ENCODE peak calls at places on chromosomes 7 and 10, in ten cellular contexts. Q, K, O, R, P, F, U, N, G and I are unnamed samples.
A peak's percentile ranks its signal among the peaks of the same experiment; 100 is the strongest.

GRCh38 chr7:41206267-41206666 is 496.6 kb downstream of the INHBA start:
- DNase-seq in U (no peak), F (no peak), Q (no peak), R (no peak), K (no peak), N (no peak), P (no peak), G (no peak), O (no peak), I (no peak)

GRCh38 chr7:102186306-102186705 is 100.4 kb upstream of the SH2B2 start:
- DNase-seq in Q (no peak), R (no peak), G (no peak), N (no peak), F (no peak), O (no peak), P (no peak), K (no peak), U (no peak), I (peak; percentile 4)

GRCh38 chr10:131700506-131700905 is 200.3 kb upstream of the PPP2R2D start:
- DNase-seq in Q (no peak), P (peak; percentile 20), N (no peak), F (no peak), K (no peak), O (no peak), R (no peak), G (no peak), U (no peak), I (no peak)

GRCh38 chr7:32879460-32879859 is 12.1 kb downstream of the KBTBD2 start:
- DNase-seq in P (no peak), K (no peak), R (peak; percentile 39), Q (no peak), N (no peak), U (no peak), O (no peak), F (no peak), G (no peak), I (no peak)

GRCh38 chr10:89549510-89549909 is 14.1 kb upstream of the SLC16A12 start:
- DNase-seq in U (no peak), G (no peak), Q (no peak), F (no peak), K (no peak), N (no peak), R (no peak), O (no peak), P (no peak), I (no peak)

GRCh38 chr10:17006631-17007161 is 122.9 kb downstream of the CUBN start:
- DNase-seq in K (no peak), R (peak; percentile 98), P (no peak), U (no peak), N (no peak), G (no peak), O (no peak), F (peak; percentile 34), Q (no peak), I (peak; percentile 86)

GRCh38 chr7:127782075-127782474 is 130.1 kb downstream of the SND1 start:
- DNase-seq in N (no peak), Q (no peak), G (no peak), K (no peak), O (no peak), F (no peak), R (no peak), P (no peak), U (no peak), I (no peak)

GRCh38 chr10:60282771-60283353 is 106.8 kb downstream of the ANK3 start:
- DNase-seq in N (peak; percentile 8), P (no peak), U (no peak), Q (no peak), F (peak; percentile 75), R (peak; percentile 54), O (peak; percentile 65), K (no peak), G (no peak), I (peak; percentile 46)

GRCh38 chr7:44057181-44057848 is 8.1 kb downstream of the PGAM2 start:
- DNase-seq in P (no peak), R (no peak), Q (no peak), O (no peak), K (no peak), U (no peak), F (no peak), G (no peak), N (no peak), I (no peak)

GRCh38 chr7:131502810-131503545 is 53.5 kb downstream of the PODXL start:
- DNase-seq in O (peak; percentile 45), N (no peak), P (no peak), G (no peak), Q (no peak), K (no peak), F (peak; percentile 40), R (peak; percentile 61), U (no peak), I (peak; percentile 93)

GRCh38 chr7:43586251-43586900 is 3.5 kb downstream of the STK17A start:
- DNase-seq in U (no peak), N (peak; percentile 24), R (peak; percentile 69), K (no peak), G (no peak), Q (no peak), O (no peak), F (peak; percentile 41), P (no peak), I (no peak)

GRCh38 chr7:80443336-80443735 is 68.5 kb downstream of the GNAT3 start:
- DNase-seq in F (no peak), R (no peak), G (no peak), Q (no peak), P (no peak), K (no peak), U (no peak), O (no peak), N (no peak), I (no peak)

GRCh38 chr10:72087392-72087968 is 871 bp downstream of the SPOCK2 start:
- DNase-seq in K (peak; percentile 55), Q (peak; percentile 28), R (no peak), G (peak; percentile 42), U (no peak), N (peak; percentile 34), F (no peak), P (no peak), O (no peak), I (no peak)

GRCh38 chr10:101580486-101581399 is 7.3 kb downstream of the POLL start:
- DNase-seq in G (no peak), P (no peak), R (no peak), K (no peak), F (no peak), O (no peak), Q (no peak), U (no peak), N (no peak), I (no peak)

GRCh38 chr10:21705142-21705827 is 171.3 kb downstream of the MLLT10 start:
- DNase-seq in R (no peak), Q (no peak), F (no peak), N (no peak), P (no peak), K (no peak), U (no peak), O (no peak), G (no peak), I (no peak)

GRCh38 chr7:96306385-96307125 is 15.3 kb downstream of the SLC25A13 start:
- DNase-seq in K (no peak), Q (no peak), O (no peak), F (no peak), G (no peak), P (no peak), N (no peak), U (no peak), R (no peak), I (no peak)

GRCh38 chr10:109963439-109963838 is 40.1 kb upstream of the XPNPEP1 start:
- DNase-seq in U (no peak), Q (no peak), R (no peak), G (no peak), P (no peak), N (no peak), K (no peak), F (no peak), O (no peak), I (peak; percentile 12)

GRCh38 chr7:23012797-23013714 is 874 bp downstream of the HYCC1 start:
- DNase-seq in N (peak; percentile 69), P (peak; percentile 65), K (no peak), Q (peak; percentile 20), U (peak; percentile 15), R (peak; percentile 43), G (peak; percentile 3), F (peak; percentile 33), O (peak; percentile 58), I (peak; percentile 41)

GRCh38 chr7:21103426-21104123 is 316.9 kb upstream of the SP8 start:
- DNase-seq in K (no peak), Q (no peak), P (no peak), R (no peak), U (no peak), O (no peak), G (no peak), N (no peak), F (no peak), I (no peak)

GRCh38 chr7:16926283-16926682 is 44.5 kb upstream of the AGR3 start:
- DNase-seq in G (no peak), P (no peak), Q (no peak), N (peak; percentile 2), U (no peak), O (peak; percentile 60), F (peak; percentile 29), K (no peak), R (peak; percentile 57), I (peak; percentile 85)

GRCh38 chr10:57692255-57692980 is 575.3 kb downstream of the IPMK start:
- DNase-seq in K (no peak), U (no peak), G (no peak), O (no peak), R (peak; percentile 91), Q (no peak), P (no peak), F (peak; percentile 74), N (no peak), I (peak; percentile 61)

GRCh38 chr10:34181545-34182300 is 633.4 kb downstream of the PARD3 start:
- DNase-seq in O (no peak), G (no peak), Q (no peak), N (no peak), U (no peak), R (peak; percentile 68), F (no peak), K (no peak), P (no peak), I (peak; percentile 81)

GRCh38 chr10:48456361-48456804 is 148.5 kb downstream of the ARHGAP22 start:
- DNase-seq in G (no peak), O (peak; percentile 87), Q (no peak), R (peak; percentile 13), P (no peak), K (no peak), N (no peak), F (no peak), U (no peak), I (no peak)

GRCh38 chr7:7911756-7912155 is 56.8 kb upstream of the GLCCI1 start:
- DNase-seq in F (no peak), O (no peak), Q (no peak), U (no peak), R (no peak), K (no peak), G (no peak), P (no peak), N (no peak), I (peak; percentile 32)

GRCh38 chr10:118664321-118664720 is 68.9 kb upstream of the PRLHR start:
- DNase-seq in R (no peak), U (no peak), F (no peak), O (no peak), K (no peak), G (no peak), Q (no peak), N (no peak), P (no peak), I (no peak)

GRCh38 chr10:86657396-86658011 is 3.2 kb downstream of the OPN4 start:
- DNase-seq in F (no peak), U (no peak), Q (no peak), G (no peak), O (peak; percentile 24), K (no peak), N (no peak), P (no peak), R (no peak), I (no peak)

GRCh38 chr10:119371704-119372663 is 164.6 kb downstream of the GRK5 start:
- DNase-seq in P (no peak), Q (no peak), O (peak; percentile 32), N (no peak), U (no peak), K (no peak), F (no peak), R (no peak), G (no peak), I (no peak)

GRCh38 chr7:69564454-69565417 is 33.5 kb upstream of the AUTS2 start:
- DNase-seq in N (peak; percentile 48), P (no peak), G (no peak), O (no peak), R (no peak), F (no peak), K (peak; percentile 25), Q (no peak), U (no peak), I (peak; percentile 8)